ENCODE peak calls at places on chromosomes 12 and 14, in seven cellular contexts. G is right atrium auricular region; W is endodermal cell; N is CD8-positive, alpha-beta T cell; B is lung; Y is brain microvascular endothelial cell; S is heart left ventricle. Q is an unnamed sample. For H3K27me3, the result is how much of the 10 kb centered on the place peaks cover.

GRCh38 chr12:127485528-127485927 is 781.4 kb upstream of the TMEM132C start:
- DNase-seq in N (no peak), S (no peak), W (peak), B (no peak), Y (peak), G (no peak), Q (no peak)

GRCh38 chr14:75450381-75451276 is 22.8 kb downstream of the JDP2 start:
- DNase-seq in S (peak), G (no peak), N (no peak), B (peak), W (peak), Y (no peak), Q (no peak)

GRCh38 chr12:109503611-109504010 is 26.2 kb downstream of the UBE3B start:
- DNase-seq in G (no peak), Y (no peak), B (no peak), N (no peak), S (no peak), W (no peak), Q (no peak)

GRCh38 chr14:102523200-102524025 is 13.8 kb upstream of the ANKRD9 start:
- DNase-seq in S (no peak), B (no peak), N (no peak), Y (no peak), G (no peak), W (no peak), Q (no peak)

GRCh38 chr12:79155703-79156102 is 291.1 kb downstream of the SYT1 start:
- DNase-seq in S (no peak), B (no peak), N (no peak), G (no peak), W (no peak), Y (no peak), Q (no peak)

GRCh38 chr12:67648306-67649164 is at the start of gene DYRK2:
- DNase-seq in W (peak), S (peak), Y (peak), G (peak), N (peak), B (peak), Q (peak)

GRCh38 chr12:31736472-31736871 is 7.7 kb upstream of the AMN1 start:
- DNase-seq in B (no peak), S (no peak), G (no peak), W (no peak), Y (peak), N (peak), Q (peak)

GRCh38 chr14:71783786-71784185 is 148.4 kb upstream of the RGS6 start:
- DNase-seq in B (no peak), Y (no peak), N (no peak), S (no peak), W (no peak), G (no peak), Q (no peak)

GRCh38 chr12:39816671-39817185 is 197.1 kb upstream of the ABCD2 start:
- DNase-seq in W (no peak), S (no peak), Y (no peak), B (no peak), G (no peak), N (no peak), Q (no peak)

GRCh38 chr12:23949212-23950010 is at the start of gene SOX5:
- DNase-seq in Y (peak), W (peak), S (no peak), N (no peak), B (peak), G (peak), Q (no peak)

GRCh38 chr12:120680165-120680738 is 6.7 kb upstream of the MLEC start:
- DNase-seq in B (no peak), S (no peak), G (no peak), N (no peak), Y (no peak), W (peak), Q (no peak)

GRCh38 chr14:92651106-92651792 is 97.2 kb downstream of the LGMN start:
- DNase-seq in W (no peak), G (no peak), S (no peak), Y (no peak), B (peak), N (peak), Q (peak)

GRCh38 chr12:67148265-67148664 is 120.9 kb upstream of the CAND1 start:
- DNase-seq in B (no peak), G (no peak), N (no peak), S (no peak), Y (no peak), W (no peak), Q (no peak)

GRCh38 chr12:31370645-31371620 is 45.0 kb upstream of the SINHCAF start:
- DNase-seq in Y (no peak), B (no peak), G (no peak), N (no peak), W (peak), S (no peak), Q (no peak)

GRCh38 chr12:94973202-94973601 is 30.3 kb downstream of the NDUFA12 start:
- DNase-seq in N (no peak), B (no peak), Y (no peak), S (no peak), W (no peak), G (no peak), Q (no peak)

GRCh38 chr14:22432348-22432976 is 156.6 kb downstream of the DAD1 start:
- DNase-seq in N (no peak), G (no peak), Y (peak), W (peak), S (peak), B (peak), Q (no peak)

GRCh38 chr12:50641566-50641965 is 122.3 kb upstream of the ATF1 start:
- DNase-seq in W (peak), S (no peak), Y (no peak), G (no peak), B (no peak), N (no peak), Q (no peak)

GRCh38 chr12:59122784-59123183 is 202.5 kb upstream of the LRIG3 start:
- DNase-seq in S (no peak), W (no peak), B (no peak), Y (no peak), G (no peak), N (no peak), Q (no peak)

GRCh38 chr12:9711664-9712063 is 21.2 kb downstream of the CLECL1 start:
- DNase-seq in N (no peak), W (no peak), S (no peak), Y (no peak), B (no peak), G (no peak), Q (no peak)

GRCh38 chr12:87157791-87158190 is 871.4 kb downstream of the C12orf50 start:
- DNase-seq in G (no peak), S (no peak), Y (peak), N (no peak), W (peak), B (no peak), Q (no peak)

GRCh38 chr14:58947816-58948440 is 240.5 kb upstream of the DAAM1 start:
- DNase-seq in Y (no peak), N (no peak), S (no peak), B (no peak), W (peak), G (no peak), Q (no peak)

GRCh38 chr12:91077228-91077954 is 19.6 kb upstream of the KERA start:
- DNase-seq in B (no peak), S (no peak), W (no peak), G (no peak), N (no peak), Y (no peak), Q (no peak)

GRCh38 chr12:79690606-79691298 is at the start of gene PAWR:
- DNase-seq in B (peak), W (peak), G (no peak), N (no peak), Y (peak), S (peak), Q (no peak)

GRCh38 chr12:117063162-117063911 is 35.9 kb downstream of the TESC start:
- DNase-seq in S (peak), B (peak), Y (no peak), W (no peak), N (peak), G (no peak), Q (no peak)

GRCh38 chr12:52250048-52250990 is 17.3 kb downstream of the KRT7 start:
- DNase-seq in S (no peak), N (no peak), B (no peak), W (peak), Y (no peak), G (no peak), Q (no peak)

GRCh38 chr14:94770251-94770749 is 387 bp upstream of the GSC start:
- DNase-seq in W (peak), Y (no peak), S (no peak), G (no peak), N (no peak), B (no peak), Q (no peak)

GRCh38 chr14:35351897-35352273 is 52.7 kb downstream of the NFKBIA start:
- DNase-seq in G (no peak), N (no peak), Y (no peak), S (no peak), B (no peak), W (peak), Q (no peak)

GRCh38 chr12:31590730-31591307 is at the start of gene DENND5B:
- DNase-seq in G (peak), B (peak), Y (peak), W (peak), N (peak), S (peak), Q (no peak)

GRCh38 chr12:49013403-49013802 is 5.2 kb downstream of the PRKAG1 start:
- DNase-seq in G (no peak), N (no peak), B (no peak), S (no peak), W (no peak), Y (no peak), Q (no peak)

GRCh38 chr14:75003250-75004027 is 718 bp downstream of the EIF2B2 start:
- DNase-seq in N (no peak), W (no peak), Y (no peak), B (no peak), G (no peak), S (no peak), Q (no peak)

GRCh38 chr14:89600950-89601826 is 184.2 kb upstream of the FOXN3 start:
- DNase-seq in N (no peak), B (no peak), Y (no peak), G (no peak), S (no peak), W (no peak), Q (no peak)

GRCh38 chr14:34722723-34723545 is 8.5 kb upstream of the CFL2 start:
- DNase-seq in S (peak), W (peak), B (no peak), N (no peak), Y (peak), G (peak), Q (peak)

GRCh38 chr12:12612403-12612802 is 727 bp downstream of the CREBL2 start:
- DNase-seq in S (no peak), Y (peak), N (peak), W (no peak), G (no peak), B (no peak), Q (no peak)

GRCh38 chr14:20687362-20688166 is 1.0 kb upstream of the ANG start:
- DNase-seq in W (peak), G (no peak), Y (no peak), N (no peak), B (no peak), S (no peak), Q (no peak)

GRCh38 chr14:100771121-100771800 is 44.6 kb downstream of the DLK1 start:
- DNase-seq in Y (no peak), N (no peak), B (no peak), W (peak), G (no peak), S (no peak), Q (no peak)
- H3K27me3 ChIP-seq in Y (under half), N (under half), B (under half), W (under half), G (under half), S (under half), Q (under half)

GRCh38 chr12:19671695-19672094 is 232.4 kb downstream of the AEBP2 start:
- DNase-seq in S (no peak), G (no peak), B (no peak), N (no peak), W (no peak), Y (no peak), Q (no peak)

GRCh38 chr12:19675361-19675760 is 236.1 kb downstream of the AEBP2 start:
- DNase-seq in W (no peak), Y (no peak), G (no peak), S (no peak), N (no peak), B (no peak), Q (no peak)

GRCh38 chr12:19669793-19670192 is 230.5 kb downstream of the AEBP2 start:
- DNase-seq in Y (no peak), S (no peak), B (no peak), N (no peak), W (no peak), G (no peak), Q (no peak)

DNA sequence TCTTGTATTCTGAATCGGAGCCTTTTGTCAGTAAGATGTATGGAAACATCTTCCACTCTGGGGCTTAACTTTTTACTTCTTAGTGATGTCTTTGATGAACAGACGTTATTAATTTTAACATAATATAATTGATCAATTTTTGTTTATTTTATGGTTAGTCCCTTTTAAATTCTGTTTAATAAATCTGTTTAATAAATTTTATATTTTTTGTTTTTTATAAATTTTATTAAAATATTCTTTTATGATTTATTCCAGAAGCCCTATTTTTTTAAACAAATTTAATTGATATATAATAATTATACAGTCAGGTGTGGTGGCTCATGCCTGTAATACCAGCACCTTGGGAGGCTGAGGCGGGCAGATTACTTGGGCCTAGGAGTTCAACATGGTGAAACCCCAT is 235.1 kb downstream of the AEBP2 start:
- DNase-seq in S (no peak), N (no peak), W (no peak), B (no peak), G (no peak), Y (no peak), Q (no peak)
- H3K27ac ChIP-seq in S (no peak), N (no peak), W (no peak), B (no peak), G (no peak), Y (no peak), Q (no peak)

GRCh38 chr12:113372371-113372770 is 14.0 kb downstream of the PLBD2 start:
- DNase-seq in N (no peak), Y (no peak), W (no peak), G (no peak), S (no peak), B (no peak), Q (no peak)
- TF ChIP-seq CTCF in N (no peak), Y (no peak), W (no peak), G (no peak), S (no peak), B (no peak), Q (no peak)

GRCh38 chr14:91220581-91221000 is 23.9 kb downstream of the GPR68 start:
- DNase-seq in N (no peak), S (no peak), B (peak), W (no peak), Y (no peak), G (no peak), Q (no peak)
- H3K27me3 ChIP-seq in N (under half), S (under half), B (under half), W (under half), Y (under half), G (under half), Q (under half)

DNA sequence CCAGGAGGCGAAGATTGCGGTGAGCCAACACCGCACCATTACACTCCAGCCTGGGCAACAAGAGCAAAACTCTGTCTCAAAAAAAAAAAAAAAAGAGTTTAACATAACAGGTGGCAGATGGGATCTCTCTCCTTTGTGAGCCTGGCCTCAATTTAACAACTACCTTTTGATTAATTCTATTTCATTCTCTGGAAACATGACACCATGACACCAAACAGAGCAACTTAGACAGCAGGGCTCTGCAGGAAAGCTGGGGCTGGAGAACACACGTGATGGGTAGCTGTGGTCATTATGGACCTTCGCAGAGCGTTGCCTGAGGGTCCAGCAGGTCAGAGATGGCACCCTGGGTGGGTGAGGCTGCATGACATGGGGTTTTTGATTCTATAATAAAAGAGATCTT is 1.7 kb upstream of the DGLUCY start:
- DNase-seq in Y (no peak), S (no peak), W (no peak), B (no peak), G (no peak), N (no peak), Q (no peak)
- H3K27ac ChIP-seq in Y (no peak), S (no peak), W (no peak), B (no peak), G (no peak), N (no peak), Q (no peak)

DNA sequence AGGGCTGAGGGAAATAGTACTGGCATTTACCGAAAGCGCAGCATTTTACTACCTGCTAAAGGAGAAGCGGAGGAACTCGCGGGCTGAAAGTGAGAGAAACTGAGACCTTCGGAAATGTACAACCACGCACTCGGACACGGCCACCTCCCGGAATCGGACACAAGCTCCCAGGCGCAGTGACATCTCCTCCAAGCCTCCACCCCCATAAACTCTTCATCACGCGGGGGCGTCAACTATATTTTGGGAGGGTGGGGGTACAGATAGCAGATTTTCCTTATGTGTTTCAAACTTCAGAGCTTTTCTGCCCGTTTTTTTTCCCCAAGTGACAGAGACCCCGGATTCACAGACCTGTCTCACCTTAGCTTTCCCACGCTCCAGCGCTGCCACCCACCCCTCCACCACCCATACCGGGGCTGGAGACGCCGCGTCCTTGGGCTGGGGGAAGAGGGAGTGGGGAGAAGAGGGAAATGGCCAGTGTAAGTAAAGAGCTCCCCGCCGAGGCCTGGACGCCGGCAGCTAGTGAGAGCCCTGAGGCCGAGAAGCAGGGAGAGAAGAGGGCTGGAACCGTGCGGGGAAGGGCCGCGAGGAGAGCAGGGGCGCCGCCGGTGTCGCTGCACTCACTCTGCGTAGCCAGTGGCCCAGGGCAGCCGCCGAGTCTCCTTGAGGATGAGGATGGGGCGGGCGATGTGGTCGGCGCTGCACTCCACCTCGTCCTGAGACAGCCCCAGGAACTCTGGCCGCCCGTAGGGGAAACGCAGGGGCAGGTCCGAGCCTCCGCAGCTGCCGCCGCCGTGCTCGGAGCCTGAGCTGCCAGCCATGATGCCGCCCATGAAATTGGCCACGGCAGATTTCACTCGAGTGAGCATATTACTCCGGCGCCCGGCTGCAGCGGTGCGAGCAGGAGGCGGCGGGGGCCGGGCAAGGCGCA is 815 bp downstream of the PPM1H start:
- DNase-seq in B (peak), S (peak), Y (peak), N (no peak), G (peak), W (peak), Q (no peak)
- TF ChIP-seq CTCF in B (no peak), S (no peak), Y (no peak), N (no peak), G (no peak), W (no peak), Q (no peak)

GRCh38 chr12:113978080-113978479 is 12.0 kb upstream of the RBM19 start:
- DNase-seq in W (no peak), Y (no peak), S (no peak), N (no peak), G (no peak), B (no peak), Q (no peak)
- H3K27me3 ChIP-seq in W (half or more), Y (under half), S (under half), N (under half), G (under half), B (under half), Q (under half)

GRCh38 chr12:124571556-124571955 is 4.1 kb upstream of the NCOR2 start:
- DNase-seq in B (no peak), G (no peak), S (no peak), Y (no peak), N (no peak), W (no peak), Q (no peak)

GRCh38 chr12:124570810-124571209 is 3.4 kb upstream of the NCOR2 start:
- DNase-seq in W (no peak), N (no peak), B (no peak), S (no peak), Y (no peak), G (no peak), Q (no peak)

GRCh38 chr12:124567673-124568373 is 411 bp upstream of the NCOR2 start:
- DNase-seq in W (peak), B (peak), Y (peak), S (peak), G (peak), N (peak), Q (peak)

GRCh38 chr12:124568431-124569374 is 1.3 kb upstream of the NCOR2 start:
- DNase-seq in G (peak), S (peak), Y (peak), N (no peak), W (peak), B (peak), Q (no peak)

DNA sequence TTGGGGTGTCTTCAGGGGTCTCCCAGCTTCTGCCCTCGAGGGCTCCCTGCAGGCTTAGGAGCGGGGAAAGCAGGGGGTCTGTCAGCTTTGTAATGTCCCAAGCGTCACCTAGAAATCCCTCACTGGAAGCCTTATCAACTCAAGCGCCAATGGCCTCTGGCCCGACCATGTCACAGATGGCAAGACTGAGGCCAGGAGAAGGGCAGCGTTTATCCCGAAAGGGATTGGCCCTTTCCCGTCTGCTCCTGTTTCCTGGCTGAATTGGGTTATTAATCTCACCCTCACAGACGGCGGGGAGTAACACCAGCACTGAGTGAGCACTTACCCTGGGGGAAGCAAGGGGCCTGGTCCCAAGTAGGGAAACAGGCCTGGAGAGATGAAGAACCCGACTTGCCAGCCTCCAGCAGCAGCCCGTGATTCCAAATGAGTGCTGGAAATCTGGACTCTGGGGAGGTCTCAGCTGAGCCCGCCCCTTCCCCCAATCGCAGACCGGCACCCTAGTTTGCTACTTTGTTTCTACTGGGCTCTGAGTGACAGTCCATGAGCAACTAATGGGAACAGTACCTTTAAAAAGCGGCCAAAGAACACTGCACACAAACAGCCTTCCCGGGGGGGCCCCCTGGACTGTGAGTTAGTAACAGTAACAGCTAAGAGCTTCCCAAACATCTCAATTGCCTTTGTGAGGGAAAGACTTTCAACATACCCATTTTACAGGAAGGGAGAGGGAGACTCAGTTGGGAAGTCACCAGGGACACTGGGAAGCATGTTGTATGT is 2.1 kb upstream of the NCOR2 start:
- DNase-seq in Y (no peak), N (no peak), B (no peak), W (peak), S (no peak), G (no peak), Q (no peak)
- H3K27ac ChIP-seq in Y (no peak), N (no peak), B (peak), W (no peak), S (peak), G (peak), Q (no peak)

GRCh38 chr14:100825691-100826331 is at the start of gene MEG3:
- DNase-seq in Y (peak), B (no peak), G (peak), N (no peak), W (no peak), S (peak), Q (no peak)
- TF ChIP-seq CTCF in Y (no peak), B (no peak), G (no peak), N (no peak), W (no peak), S (no peak), Q (no peak)